ENCODE peak calls at places on chromosomes 5 and 9, in eight cellular contexts. J is cardiac muscle cell, H is kidney epithelial cell, W is left ventricle myocardium inferior, S is transverse colon, C is psoas muscle, A is colonic mucosa, F is GM12865. G is an unnamed sample.

GRCh38 chr5:156473271-156473935 is 146.4 kb downstream of the SGCD start:
- DNase-seq in J (no peak), H (no peak), W (no peak), S (no peak), C (no peak), A (no peak), F (no peak), G (no peak)

GRCh38 chr5:57172466-57172961 is 1.3 kb upstream of the GPBP1 start:
- DNase-seq in J (no peak), H (no peak), W (no peak), S (no peak), C (no peak), A (peak; percentile 41), F (peak; percentile 42), G (no peak)

GRCh38 chr5:33892419-33893151 is 795 bp upstream of the ADAMTS12 start:
- DNase-seq in J (peak; percentile 55), H (peak; percentile 85), W (no peak), S (peak; percentile 10), C (peak; percentile 50), A (no peak), F (no peak), G (peak; percentile 94)

GRCh38 chr5:69519285-69519684 is 26.7 kb downstream of the OCLN start:
- DNase-seq in J (no peak), H (no peak), W (no peak), S (no peak), C (no peak), A (no peak), F (no peak), G (no peak)

GRCh38 chr5:142023836-142024235 is 11.0 kb upstream of the GNPDA1 start:
- DNase-seq in J (no peak), H (no peak), W (no peak), S (no peak), C (no peak), A (no peak), F (no peak), G (no peak)

GRCh38 chr5:134007581-134008256 is 2.9 kb upstream of the VDAC1 start:
- DNase-seq in J (no peak), H (no peak), W (no peak), S (no peak), C (no peak), A (no peak), F (no peak), G (no peak)

GRCh38 chr5:124628251-124628650 is 118.2 kb downstream of the ZNF608 start:
- DNase-seq in J (no peak), H (no peak), W (no peak), S (no peak), C (no peak), A (no peak), F (no peak), G (no peak)

GRCh38 chr5:29230526-29231050 is 1962.9 kb upstream of the CDH6 start:
- DNase-seq in J (no peak), H (no peak), W (no peak), S (no peak), C (no peak), A (no peak), F (no peak), G (no peak)

GRCh38 chr5:32074401-32074800 is 99.7 kb downstream of the GOLPH3 start:
- DNase-seq in J (peak; percentile 52), H (no peak), W (no peak), S (no peak), C (no peak), A (no peak), F (no peak), G (no peak)

GRCh38 chr5:122400961-122401360 is 88.9 kb downstream of the SNCAIP start:
- DNase-seq in J (no peak), H (no peak), W (no peak), S (no peak), C (no peak), A (no peak), F (no peak), G (no peak)

GRCh38 chr5:140131967-140132409 is 6.3 kb downstream of the IGIP start:
- DNase-seq in J (no peak), H (peak; percentile 91), W (no peak), S (no peak), C (no peak), A (no peak), F (peak; percentile 19), G (peak; percentile 80)

GRCh38 chr5:8188874-8189588 is 320.1 kb downstream of the MTRR start:
- DNase-seq in J (no peak), H (peak; percentile 43), W (no peak), S (peak; percentile 17), C (no peak), A (peak; percentile 59), F (no peak), G (no peak)

GRCh38 chr9:114505187-114506081 is at the start of gene WHRN:
- DNase-seq in J (peak; percentile 97), H (no peak), W (peak; percentile 90), S (peak; percentile 95), C (peak; percentile 92), A (peak; percentile 92), F (peak; percentile 80), G (no peak)

GRCh38 chr9:125100822-125101221 is 42.5 kb downstream of the SCAI start:
- DNase-seq in J (no peak), H (no peak), W (no peak), S (no peak), C (no peak), A (no peak), F (no peak), G (no peak)
- H3K4me3 ChIP-seq in J (no peak overlapping the region), H (no peak overlapping the region), W (no peak overlapping the region), S (no peak overlapping the region), C (no peak overlapping the region), A (no peak overlapping the region), F (no peak overlapping the region), G (no peak overlapping the region)

GRCh38 chr5:123558762-123559433 is 46.9 kb downstream of the CSNK1G3 start:
- DNase-seq in J (no peak), H (no peak), W (no peak), S (no peak), C (no peak), A (no peak), F (no peak), G (no peak)

GRCh38 chr5:123554601-123555000 is 42.6 kb downstream of the CSNK1G3 start:
- DNase-seq in J (no peak), H (no peak), W (no peak), S (no peak), C (no peak), A (no peak), F (no peak), G (no peak)

GRCh38 chr5:123561230-123561629 is 49.3 kb downstream of the CSNK1G3 start:
- DNase-seq in J (no peak), H (no peak), W (no peak), S (no peak), C (no peak), A (no peak), F (no peak), G (no peak)

GRCh38 chr5:123559434-123559775 is 47.4 kb downstream of the CSNK1G3 start:
- DNase-seq in J (no peak), H (no peak), W (no peak), S (no peak), C (no peak), A (no peak), F (no peak), G (no peak)

DNA sequence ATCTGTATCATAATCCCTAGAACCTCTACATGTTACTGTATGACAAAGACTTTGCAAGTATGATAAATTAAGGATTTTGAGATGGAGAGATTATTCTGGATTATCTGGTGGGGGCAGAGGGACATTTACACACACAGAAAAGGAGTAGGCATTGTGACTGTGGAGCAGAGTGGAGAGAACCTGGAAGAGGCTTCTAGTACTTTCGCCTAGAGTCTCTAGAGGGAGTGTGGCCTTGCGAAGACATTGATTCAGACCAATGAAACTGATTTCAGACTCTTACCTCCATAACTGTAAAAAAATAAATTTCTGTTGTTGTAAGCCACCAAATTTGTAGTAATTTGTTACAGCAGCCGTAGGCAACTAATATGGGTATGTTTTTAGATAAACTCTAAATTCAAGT is 45.9 kb downstream of the CSNK1G3 start:
- DNase-seq in J (no peak), H (no peak), W (no peak), S (no peak), C (no peak), A (no peak), F (no peak), G (no peak)
- TF ChIP-seq CTCF in J (no peak), H (no peak), W (no peak), S (no peak), C (no peak), A (no peak), F (no peak), G (no peak)

GRCh38 chr5:72957337-72957736 is 1.5 kb downstream of the FCHO2 start:
- DNase-seq in J (no peak), H (no peak), W (no peak), S (no peak), C (no peak), A (no peak), F (no peak), G (no peak)
- H3K4me3 ChIP-seq in J (peak overlapping the region; percentile 73), H (peak overlapping the region; percentile 68), W (peak overlapping the region; percentile 87), S (peak overlapping the region; percentile 82), C (peak overlapping the region; percentile 86), A (peak overlapping the region; percentile 90), F (no peak overlapping the region), G (peak overlapping the region; percentile 70)

GRCh38 chr9:86099695-86100364 is 472 bp upstream of the GOLM1 start:
- DNase-seq in J (peak; percentile 49), H (no peak), W (peak; percentile 32), S (peak; percentile 75), C (no peak), A (peak; percentile 80), F (peak; percentile 14), G (no peak)

GRCh38 chr9:86097510-86098224 is 1.7 kb downstream of the GOLM1 start:
- DNase-seq in J (no peak), H (no peak), W (no peak), S (peak; percentile 33), C (no peak), A (peak; percentile 69), F (no peak), G (no peak)

GRCh38 chr9:86102626-86103025 is 3.3 kb upstream of the GOLM1 start:
- DNase-seq in J (no peak), H (no peak), W (no peak), S (peak; percentile 4), C (no peak), A (no peak), F (no peak), G (no peak)

GRCh38 chr9:86096382-86096781 is 3.0 kb downstream of the GOLM1 start:
- DNase-seq in J (no peak), H (no peak), W (no peak), S (no peak), C (no peak), A (no peak), F (peak; percentile 22), G (no peak)

DNA sequence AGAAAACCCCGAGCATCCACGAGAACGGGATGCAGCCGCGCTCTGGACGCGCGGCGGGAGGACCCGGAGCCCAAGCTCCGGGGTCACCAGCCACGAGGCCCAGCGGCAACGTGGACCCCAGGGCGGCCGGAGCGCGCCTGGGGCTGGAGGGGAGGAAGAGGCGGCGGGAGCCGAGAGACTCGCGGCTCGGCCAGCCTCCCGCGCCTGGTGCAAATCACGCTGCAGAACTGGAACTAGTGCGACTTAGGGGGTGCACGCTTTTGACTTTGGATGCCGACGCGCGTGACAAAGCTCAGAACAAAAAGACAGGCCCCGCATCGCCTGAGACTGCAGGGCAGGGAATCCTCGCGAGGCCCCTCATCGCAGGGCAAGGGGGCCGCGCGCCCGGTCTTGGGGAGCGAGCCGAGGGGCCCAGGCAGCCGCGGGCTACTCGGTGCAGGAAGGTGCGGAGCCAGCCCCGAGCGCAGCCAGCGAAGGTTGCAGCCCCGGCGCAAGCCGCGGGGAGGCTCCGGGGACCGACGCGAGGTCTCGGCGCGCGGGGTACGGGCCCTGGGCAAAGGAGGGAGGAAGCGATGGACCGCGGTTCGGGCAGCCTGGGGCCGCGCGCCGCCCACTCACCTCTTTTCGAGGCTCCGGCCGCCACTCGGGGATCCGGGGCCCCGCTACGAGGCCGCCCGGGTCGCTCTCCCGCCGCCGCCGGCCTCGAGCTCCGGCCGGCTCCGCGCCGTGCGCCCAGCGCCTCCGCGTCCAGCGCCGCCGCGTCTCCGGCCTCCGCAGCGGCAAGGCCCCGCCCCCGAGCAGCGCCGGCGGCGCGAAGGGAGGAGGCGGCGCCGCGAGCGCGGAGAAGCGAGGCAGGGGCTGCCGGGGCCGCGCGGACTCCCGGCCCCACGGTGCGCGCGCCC is at the start of gene GOLM1:
- DNase-seq in J (peak; percentile 87), H (no peak), W (peak; percentile 46), S (peak; percentile 61), C (peak; percentile 60), A (peak; percentile 48), F (peak; percentile 71), G (no peak)
- TF ChIP-seq CTCF in J (peak; percentile 28), H (no peak), W (no peak), S (no peak), C (peak; percentile 16), A (no peak), F (peak; percentile 6), G (peak; percentile 23)